ENCODE peak calls at places on chromosome 3, in seven cellular contexts. One of them, this sample, is unnamed.

GRCh38 chr3:138974467-138974866 is 27.4 kb downstream of the FOXL2NB start:
- DNase-seq in AG09319: no peak
- DNase-seq in NCI-H460: no peak
- DNase-seq in Caki2: no peak
- DNase-seq in RWPE1: peak
- DNase-seq in HT1080: peak
- DNase-seq in COLO829: no peak
- DNase-seq in this sample: no peak

GRCh38 chr3:114456742-114457141 is 162.9 kb downstream of the TIGIT start:
- DNase-seq in AG09319: no peak
- DNase-seq in RWPE1: no peak
- DNase-seq in HT1080: no peak
- DNase-seq in NCI-H460: no peak
- DNase-seq in Caki2: no peak
- DNase-seq in COLO829: no peak
- DNase-seq in this sample: no peak

GRCh38 chr3:171461087-171461917 is 1.1 kb upstream of the TNIK start:
- DNase-seq in HT1080: no peak
- DNase-seq in RWPE1: peak
- DNase-seq in Caki2: no peak
- DNase-seq in COLO829: peak
- DNase-seq in AG09319: no peak
- DNase-seq in NCI-H460: no peak
- DNase-seq in this sample: no peak

GRCh38 chr3:39383190-39383912 is at the start of gene SLC25A38:
- DNase-seq in RWPE1: peak
- DNase-seq in Caki2: peak
- DNase-seq in AG09319: no peak
- DNase-seq in COLO829: peak
- DNase-seq in NCI-H460: peak
- DNase-seq in HT1080: peak
- DNase-seq in this sample: no peak

GRCh38 chr3:136193273-136194043 is 2.7 kb downstream of the MSL2 start:
- DNase-seq in AG09319: no peak
- DNase-seq in NCI-H460: no peak
- DNase-seq in COLO829: no peak
- DNase-seq in HT1080: peak
- DNase-seq in RWPE1: no peak
- DNase-seq in Caki2: peak
- DNase-seq in this sample: no peak

GRCh38 chr3:139329364-139329850 is 14.4 kb upstream of the MRPS22 start:
- DNase-seq in COLO829: peak
- DNase-seq in RWPE1: peak
- DNase-seq in AG09319: peak
- DNase-seq in Caki2: peak
- DNase-seq in NCI-H460: peak
- DNase-seq in HT1080: peak
- DNase-seq in this sample: peak

GRCh38 chr3:56702487-56703315 is 19.6 kb upstream of the TASOR start:
- DNase-seq in NCI-H460: peak
- DNase-seq in Caki2: peak
- DNase-seq in HT1080: peak
- DNase-seq in COLO829: peak
- DNase-seq in AG09319: peak
- DNase-seq in RWPE1: peak
- DNase-seq in this sample: peak

GRCh38 chr3:195150194-195151118 is 120.5 kb downstream of the XXYLT1 start:
- DNase-seq in COLO829: peak
- DNase-seq in HT1080: peak
- DNase-seq in NCI-H460: peak
- DNase-seq in Caki2: no peak
- DNase-seq in AG09319: no peak
- DNase-seq in RWPE1: no peak
- DNase-seq in this sample: no peak

GRCh38 chr3:14646589-14647413 is 4.8 kb upstream of the CCDC174 start:
- DNase-seq in Caki2: no peak
- DNase-seq in COLO829: no peak
- DNase-seq in RWPE1: no peak
- DNase-seq in HT1080: no peak
- DNase-seq in AG09319: no peak
- DNase-seq in NCI-H460: no peak
- DNase-seq in this sample: no peak

GRCh38 chr3:159832024-159832423 is 156.6 kb upstream of the IL12A start:
- DNase-seq in RWPE1: no peak
- DNase-seq in Caki2: no peak
- DNase-seq in NCI-H460: no peak
- DNase-seq in AG09319: no peak
- DNase-seq in HT1080: no peak
- DNase-seq in COLO829: no peak
- DNase-seq in this sample: no peak

GRCh38 chr3:124696011-124696410 is 34.2 kb upstream of the UMPS start:
- DNase-seq in NCI-H460: no peak
- DNase-seq in RWPE1: no peak
- DNase-seq in COLO829: no peak
- DNase-seq in AG09319: no peak
- DNase-seq in Caki2: no peak
- DNase-seq in HT1080: no peak
- DNase-seq in this sample: no peak

GRCh38 chr3:46860381-46861292 is 2.6 kb downstream of the MYL3 start:
- DNase-seq in Caki2: no peak
- DNase-seq in NCI-H460: no peak
- DNase-seq in AG09319: no peak
- DNase-seq in RWPE1: no peak
- DNase-seq in COLO829: no peak
- DNase-seq in HT1080: no peak
- DNase-seq in this sample: no peak

GRCh38 chr3:179473565-179473964 is 22.3 kb upstream of the GNB4 start:
- DNase-seq in RWPE1: no peak
- DNase-seq in Caki2: no peak
- DNase-seq in COLO829: no peak
- DNase-seq in NCI-H460: no peak
- DNase-seq in AG09319: no peak
- DNase-seq in HT1080: no peak
- DNase-seq in this sample: no peak

GRCh38 chr3:136752046-136752326 is 192 bp downstream of the STAG1 start:
- DNase-seq in Caki2: peak
- DNase-seq in COLO829: no peak
- DNase-seq in HT1080: no peak
- DNase-seq in RWPE1: peak
- DNase-seq in NCI-H460: peak
- DNase-seq in AG09319: no peak
- DNase-seq in this sample: no peak

GRCh38 chr3:181703701-181704420 is 7.9 kb upstream of the SOX2 start:
- DNase-seq in NCI-H460: no peak
- DNase-seq in AG09319: no peak
- DNase-seq in Caki2: no peak
- DNase-seq in COLO829: no peak
- DNase-seq in HT1080: no peak
- DNase-seq in RWPE1: no peak
- DNase-seq in this sample: no peak

GRCh38 chr3:183108002-183108449 is 8.7 kb upstream of the MCCC1 start:
- DNase-seq in NCI-H460: no peak
- DNase-seq in HT1080: no peak
- DNase-seq in AG09319: no peak
- DNase-seq in RWPE1: no peak
- DNase-seq in Caki2: peak
- DNase-seq in COLO829: no peak
- DNase-seq in this sample: no peak

GRCh38 chr3:66140763-66141372 is 79.9 kb upstream of the SLC25A26 start:
- DNase-seq in COLO829: peak
- DNase-seq in AG09319: peak
- DNase-seq in HT1080: peak
- DNase-seq in Caki2: peak
- DNase-seq in NCI-H460: no peak
- DNase-seq in RWPE1: no peak
- DNase-seq in this sample: no peak

GRCh38 chr3:100556656-100557310 is 52.6 kb upstream of the ADGRG7 start:
- DNase-seq in AG09319: no peak
- DNase-seq in COLO829: peak
- DNase-seq in HT1080: peak
- DNase-seq in NCI-H460: peak
- DNase-seq in RWPE1: peak
- DNase-seq in Caki2: no peak
- DNase-seq in this sample: no peak

GRCh38 chr3:133532951-133533350 is 40.5 kb upstream of the CDV3 start:
- DNase-seq in COLO829: no peak
- DNase-seq in Caki2: no peak
- DNase-seq in HT1080: no peak
- DNase-seq in AG09319: no peak
- DNase-seq in RWPE1: no peak
- DNase-seq in NCI-H460: no peak
- DNase-seq in this sample: no peak

GRCh38 chr3:191269289-191270085 is 59.7 kb upstream of the CCDC50 start:
- DNase-seq in NCI-H460: no peak
- DNase-seq in COLO829: no peak
- DNase-seq in AG09319: no peak
- DNase-seq in RWPE1: no peak
- DNase-seq in Caki2: no peak
- DNase-seq in HT1080: peak
- DNase-seq in this sample: no peak

GRCh38 chr3:77412591-77412990 is 372.7 kb downstream of the ROBO2 start:
- DNase-seq in RWPE1: peak
- DNase-seq in COLO829: no peak
- DNase-seq in NCI-H460: no peak
- DNase-seq in HT1080: no peak
- DNase-seq in Caki2: no peak
- DNase-seq in AG09319: peak
- DNase-seq in this sample: peak

GRCh38 chr3:179933079-179933478 is 103.7 kb downstream of the PEX5L start:
- DNase-seq in HT1080: no peak
- DNase-seq in Caki2: no peak
- DNase-seq in AG09319: no peak
- DNase-seq in COLO829: no peak
- DNase-seq in NCI-H460: no peak
- DNase-seq in RWPE1: no peak
- DNase-seq in this sample: no peak

GRCh38 chr3:20173844-20174410 is 12.1 kb downstream of the SGO1 start:
- DNase-seq in NCI-H460: no peak
- DNase-seq in RWPE1: no peak
- DNase-seq in HT1080: no peak
- DNase-seq in AG09319: no peak
- DNase-seq in COLO829: no peak
- DNase-seq in Caki2: no peak
- DNase-seq in this sample: no peak

GRCh38 chr3:66418432-66419052 is 82.3 kb downstream of the LRIG1 start:
- DNase-seq in COLO829: no peak
- DNase-seq in RWPE1: no peak
- DNase-seq in Caki2: no peak
- DNase-seq in HT1080: no peak
- DNase-seq in AG09319: no peak
- DNase-seq in NCI-H460: no peak
- DNase-seq in this sample: no peak

GRCh38 chr3:161212892-161213291 is 8.2 kb upstream of the NMD3 start:
- DNase-seq in AG09319: no peak
- DNase-seq in COLO829: no peak
- DNase-seq in RWPE1: no peak
- DNase-seq in NCI-H460: no peak
- DNase-seq in HT1080: no peak
- DNase-seq in Caki2: no peak
- DNase-seq in this sample: no peak

GRCh38 chr3:170211668-170212067 is 10.6 kb upstream of the PRKCI start:
- DNase-seq in AG09319: no peak
- DNase-seq in Caki2: no peak
- DNase-seq in COLO829: no peak
- DNase-seq in RWPE1: no peak
- DNase-seq in HT1080: no peak
- DNase-seq in NCI-H460: no peak
- DNase-seq in this sample: no peak

GRCh38 chr3:104628185-104628789 is 738.4 kb upstream of the ALCAM start:
- DNase-seq in COLO829: peak
- DNase-seq in RWPE1: peak
- DNase-seq in HT1080: peak
- DNase-seq in Caki2: peak
- DNase-seq in AG09319: peak
- DNase-seq in NCI-H460: peak
- DNase-seq in this sample: peak

GRCh38 chr3:42228796-42229195 is 37.2 kb downstream of the CCK start:
- DNase-seq in NCI-H460: no peak
- DNase-seq in COLO829: peak
- DNase-seq in RWPE1: peak
- DNase-seq in Caki2: no peak
- DNase-seq in HT1080: peak
- DNase-seq in AG09319: no peak
- DNase-seq in this sample: no peak